ENCODE peak calls at places on chromosomes 1 and 21, in nine cellular contexts. C is CD8-positive, alpha-beta T cell; V is foreskin keratinocyte; U is heart right ventricle; Q is tibial artery; X is OCI-LY7; H is Peyer's patch; G is effector memory CD4-positive, alpha-beta T cell; Y is psoas muscle. I is an unnamed sample.

GRCh38 chr1:182122265-182122664 is 60.8 kb upstream of the ZNF648 start:
- DNase-seq in X (no peak), U (no peak), Q (no peak), V (no peak), H (no peak), Y (no peak), G (no peak), C (no peak), I (no peak)

GRCh38 chr1:238331557-238331956 is 440.8 kb upstream of the ZP4 start:
- DNase-seq in C (no peak), X (no peak), U (no peak), Y (no peak), G (no peak), V (no peak), Q (no peak), H (no peak), I (no peak)

GRCh38 chr1:248625971-248626370 is 8.9 kb downstream of the OR2T11 start:
- DNase-seq in C (no peak), H (no peak), V (no peak), U (no peak), G (no peak), X (no peak), Y (no peak), Q (no peak), I (no peak)

GRCh38 chr1:41892211-41892840 is 26.4 kb downstream of the HIVEP3 start:
- DNase-seq in V (no peak), H (peak; percentile 57), Y (no peak), U (no peak), X (no peak), Q (no peak), G (no peak), C (no peak), I (no peak)

GRCh38 chr1:80358141-80358540 is 1351.6 kb upstream of the ADGRL4 start:
- DNase-seq in V (no peak), G (no peak), H (no peak), U (no peak), Y (no peak), X (no peak), Q (no peak), C (no peak), I (no peak)

GRCh38 chr1:50023292-50024159 is at the start of gene AGBL4:
- DNase-seq in G (no peak), Q (no peak), X (no peak), V (no peak), Y (peak; percentile 48), C (no peak), U (peak; percentile 64), H (peak; percentile 54), I (peak; percentile 64)

GRCh38 chr1:212012034-212012740 is 23.2 kb downstream of the INTS7 start:
- DNase-seq in Y (peak; percentile 44), U (peak; percentile 32), G (peak; percentile 15), H (peak; percentile 86), V (peak; percentile 51), C (peak; percentile 45), X (peak; percentile 74), Q (peak; percentile 68), I (peak; percentile 66)

GRCh38 chr1:98126740-98127139 is 205.9 kb upstream of the DPYD start:
- DNase-seq in G (no peak), X (no peak), U (no peak), H (no peak), Y (no peak), V (no peak), Q (no peak), C (no peak), I (no peak)

GRCh38 chr1:78911956-78912880 is 94.3 kb downstream of the ADGRL4 start:
- DNase-seq in G (no peak), Q (no peak), V (no peak), Y (no peak), U (no peak), C (no peak), X (no peak), H (no peak), I (no peak)

GRCh38 chr21:43192501-43193081 is 23.8 kb downstream of the CRYAA start:
- DNase-seq in V (no peak), C (no peak), H (peak; percentile 28), Y (no peak), Q (no peak), G (no peak), U (no peak), X (no peak), I (peak; percentile 39)

GRCh38 chr1:67978988-67979516 is 71.4 kb downstream of the DIRAS3 start:
- DNase-seq in Y (no peak), C (no peak), G (no peak), H (no peak), V (peak; percentile 80), X (no peak), Q (no peak), U (no peak), I (no peak)

GRCh38 chr1:11453742-11454442 is 25.1 kb upstream of the DISP3 start:
- DNase-seq in H (no peak), Y (no peak), X (no peak), C (no peak), V (no peak), Q (no peak), U (no peak), G (no peak), I (no peak)

GRCh38 chr1:106937104-106937503 is 119.4 kb upstream of the PRMT6 start:
- DNase-seq in Q (no peak), H (no peak), G (no peak), V (peak; percentile 93), Y (no peak), U (no peak), X (no peak), C (no peak), I (no peak)

GRCh38 chr21:16426936-16427335 is 697.2 kb downstream of the USP25 start:
- DNase-seq in V (no peak), H (no peak), U (no peak), C (no peak), Y (no peak), G (no peak), X (no peak), Q (no peak), I (no peak)

GRCh38 chr1:44947774-44948311 is 38.6 kb downstream of the EIF2B3 start:
- DNase-seq in H (no peak), Y (no peak), V (no peak), C (no peak), U (no peak), Q (no peak), G (no peak), X (no peak), I (no peak)

GRCh38 chr1:153977250-153978240 is at the start of gene JTB:
- DNase-seq in U (peak; percentile 87), X (peak; percentile 88), V (peak; percentile 62), C (peak; percentile 77), Q (peak; percentile 95), H (peak; percentile 96), G (peak; percentile 70), Y (peak; percentile 89), I (peak; percentile 96)

DNA sequence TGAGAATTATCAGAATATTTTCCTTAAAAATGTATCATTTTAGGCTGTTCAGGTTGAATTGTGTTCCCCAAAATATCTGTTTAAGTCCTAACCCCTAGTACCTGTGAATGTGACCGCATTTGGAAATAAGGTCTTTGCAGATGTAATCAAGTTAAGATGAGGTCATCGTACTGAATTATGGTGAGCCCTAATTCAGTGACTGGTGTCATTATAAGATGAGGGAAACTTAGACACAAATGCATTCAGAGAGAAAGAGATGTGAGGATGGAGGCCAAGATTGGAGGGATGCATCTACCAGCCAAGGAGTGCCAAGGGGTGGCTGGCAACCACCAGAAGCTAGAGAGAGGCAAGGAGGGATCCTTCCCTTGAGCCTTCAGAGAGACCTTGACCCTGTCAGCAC is 4.1 kb downstream of the RAB4A start:
- DNase-seq in U (no peak), H (no peak), C (no peak), G (no peak), Q (no peak), Y (no peak), V (no peak), X (no peak), I (no peak)
- H3K4me1 ChIP-seq in U (peaks cover 42% of the 10 kb centered on the region), H (peaks cover 12% of the 10 kb centered on the region), C (peaks cover 31% of the 10 kb centered on the region), G (peaks cover 17% of the 10 kb centered on the region), Q (peaks cover 44% of the 10 kb centered on the region), Y (peaks cover 42% of the 10 kb centered on the region), V (peaks cover 17% of the 10 kb centered on the region), X (peaks cover 15% of the 10 kb centered on the region), I (peaks cover 2% of the 10 kb centered on the region)

DNA sequence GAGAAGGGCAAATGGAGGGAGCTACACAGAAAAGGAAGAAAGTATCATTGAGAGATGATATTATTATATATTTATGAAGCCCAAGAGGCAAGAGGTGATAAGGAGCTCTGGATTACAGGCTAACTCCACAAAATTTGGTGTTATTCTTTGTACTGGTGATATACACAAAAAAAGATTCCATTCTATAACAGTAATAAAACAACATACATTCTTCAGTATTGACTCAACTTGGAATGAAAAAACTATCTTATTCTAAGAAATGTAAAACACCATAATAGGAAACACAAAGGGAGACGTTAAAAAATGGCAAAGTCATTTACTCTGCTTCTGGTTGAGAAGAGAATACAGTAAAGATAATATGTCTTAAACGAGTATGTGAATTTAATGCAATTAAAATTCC is 99.4 kb downstream of the TEX35 start:
- DNase-seq in C (no peak), G (no peak), H (no peak), Y (no peak), Q (no peak), V (peak; percentile 71), X (no peak), U (no peak), I (no peak)
- H3K4me1 ChIP-seq in C (no peaks in the 10 kb centered on the region), G (no peaks in the 10 kb centered on the region), H (peaks cover 14% of the 10 kb centered on the region), Y (no peaks in the 10 kb centered on the region), Q (no peaks in the 10 kb centered on the region), V (peaks cover 37% of the 10 kb centered on the region), X (peaks cover 40% of the 10 kb centered on the region), U (no peaks in the 10 kb centered on the region), I (no peaks in the 10 kb centered on the region)

GRCh38 chr1:8460132-8460544 is 142.2 kb downstream of the SLC45A1 start:
- DNase-seq in Y (no peak), C (no peak), H (no peak), V (no peak), Q (no peak), U (no peak), G (no peak), X (no peak), I (no peak)
- H3K4me1 ChIP-seq in Y (peaks cover 52% of the 10 kb centered on the region), C (peaks cover 31% of the 10 kb centered on the region), H (no peaks in the 10 kb centered on the region), V (peaks cover 20% of the 10 kb centered on the region), Q (peaks cover 49% of the 10 kb centered on the region), U (peaks cover 47% of the 10 kb centered on the region), G (no peaks in the 10 kb centered on the region), X (peaks cover 87% of the 10 kb centered on the region), I (peaks cover 1% of the 10 kb centered on the region)

GRCh38 chr1:178928041-178928440 is 57.2 kb upstream of the ANGPTL1 start:
- DNase-seq in G (no peak), H (no peak), X (no peak), C (no peak), Y (no peak), V (no peak), Q (no peak), U (no peak), I (no peak)

GRCh38 chr1:178923512-178923911 is 52.6 kb upstream of the ANGPTL1 start:
- DNase-seq in G (no peak), V (no peak), U (no peak), H (no peak), Q (no peak), X (no peak), Y (no peak), C (no peak), I (no peak)

GRCh38 chr1:178926046-178926445 is 55.2 kb upstream of the ANGPTL1 start:
- DNase-seq in U (no peak), V (no peak), X (no peak), H (no peak), Y (no peak), Q (no peak), C (no peak), G (no peak), I (no peak)

GRCh38 chr1:178928985-178929384 is 58.1 kb upstream of the ANGPTL1 start:
- DNase-seq in X (no peak), V (no peak), U (no peak), H (no peak), C (no peak), Y (no peak), G (no peak), Q (no peak), I (no peak)

GRCh38 chr1:178927003-178927402 is 56.1 kb upstream of the ANGPTL1 start:
- DNase-seq in Q (no peak), C (no peak), G (no peak), U (no peak), Y (no peak), X (no peak), V (no peak), H (no peak), I (no peak)
- H3K4me1 ChIP-seq in Q (peaks cover 10% of the 10 kb centered on the region), C (no peaks in the 10 kb centered on the region), G (no peaks in the 10 kb centered on the region), U (peaks cover 14% of the 10 kb centered on the region), Y (peaks cover 4% of the 10 kb centered on the region), X (peaks cover 14% of the 10 kb centered on the region), V (no peaks in the 10 kb centered on the region), H (no peaks in the 10 kb centered on the region), I (no peaks in the 10 kb centered on the region)